ENCODE peak calls at places on chromosomes 7 and 10, in six cellular contexts. W is H1, D is neuronal stem cell, S is H9, C is mesenchymal stem cell, T is IMR-90. H is an unnamed sample.

GRCh38 chr10:69232252-69232651 is 12.1 kb downstream of the HKDC1 start:
- DNase-seq in S (peak), D (no peak), W (no peak), T (peak), C (peak), H (peak)

GRCh38 chr10:68938117-68938516 is 17.9 kb upstream of the DDX21 start:
- DNase-seq in T (peak), D (no peak), W (no peak), S (no peak), C (no peak), H (no peak)

GRCh38 chr10:108303149-108303548 is 1138.6 kb upstream of the SORCS1 start:
- DNase-seq in S (no peak), T (no peak), W (no peak), D (no peak), C (no peak), H (no peak)

GRCh38 chr7:29229056-29229455 is 34.5 kb downstream of the CHN2 start:
- DNase-seq in D (no peak), S (no peak), C (no peak), T (no peak), W (no peak), H (no peak)

GRCh38 chr10:124675824-124676223 is 68.4 kb downstream of the FAM53B start:
- DNase-seq in T (no peak), S (no peak), W (no peak), C (no peak), D (no peak), H (no peak)

GRCh38 chr7:106793015-106793651 is 71.9 kb upstream of the PIK3CG start:
- DNase-seq in S (no peak), W (no peak), T (peak), D (no peak), C (peak), H (no peak)

GRCh38 chr10:4781955-4782354 is 44.1 kb upstream of the AKR1E2 start:
- DNase-seq in S (no peak), C (no peak), T (no peak), D (no peak), W (no peak), H (peak)

GRCh38 chr7:32941996-32942782 is 15.1 kb upstream of the FKBP9 start:
- DNase-seq in D (peak), T (peak), C (peak), W (no peak), S (peak), H (no peak)

GRCh38 chr7:63953181-63953580 is 45.5 kb upstream of the ZNF722 start:
- DNase-seq in S (no peak), T (no peak), D (no peak), C (no peak), W (no peak), H (no peak)

GRCh38 chr7:10731253-10731773 is 242.4 kb upstream of the PHF14 start:
- DNase-seq in D (no peak), S (no peak), W (no peak), C (no peak), T (no peak), H (no peak)

GRCh38 chr10:3467052-3467906 is 294.7 kb upstream of the PITRM1 start:
- DNase-seq in C (peak), D (no peak), S (peak), T (peak), W (no peak), H (peak)

GRCh38 chr7:157567666-157568065 is 230.9 kb downstream of the DNAJB6 start:
- DNase-seq in W (no peak), S (no peak), T (no peak), D (no peak), C (no peak), H (no peak)

GRCh38 chr10:59719374-59719773 is 9.7 kb upstream of the SLC16A9 start:
- DNase-seq in W (no peak), S (no peak), D (no peak), C (no peak), T (no peak), H (peak)

GRCh38 chr10:7107287-7107686 is 303.5 kb downstream of the SFMBT2 start:
- DNase-seq in T (peak), W (no peak), C (peak), D (no peak), S (no peak), H (no peak)

GRCh38 chr10:68053553-68053952 is 21.5 kb downstream of the HERC4 start:
- DNase-seq in W (no peak), T (peak), D (no peak), S (no peak), C (no peak), H (no peak)

GRCh38 chr7:131076032-131076431 is 251.6 kb upstream of the MKLN1 start:
- DNase-seq in S (no peak), T (peak), C (no peak), W (no peak), D (no peak), H (no peak)

GRCh38 chr7:130695840-130696239 is 9.5 kb upstream of the TSGA13 start:
- DNase-seq in S (no peak), C (peak), W (no peak), T (peak), D (peak), H (no peak)

GRCh38 chr7:23654508-23654907 is 25.5 kb upstream of the FAM221A start:
- DNase-seq in S (peak), T (peak), C (no peak), W (peak), D (no peak), H (peak)

GRCh38 chr7:130960208-130960988 is 226.4 kb upstream of the KLF14 start:
- DNase-seq in W (no peak), C (peak), T (peak), S (no peak), D (no peak), H (peak)

GRCh38 chr10:74827694-74828093 is 1.3 kb downstream of the KAT6B start:
- DNase-seq in T (no peak), D (no peak), W (no peak), S (no peak), C (no peak), H (no peak)

GRCh38 chr7:117349545-117349944 is 26.7 kb upstream of the WNT2 start:
- DNase-seq in T (no peak), D (no peak), C (no peak), W (no peak), S (no peak), H (no peak)

GRCh38 chr10:77247076-77247561 is 390.5 kb downstream of the KCNMA1 start:
- DNase-seq in T (peak), C (peak), W (no peak), D (no peak), S (no peak), H (no peak)

GRCh38 chr7:892648-893593 is 16.6 kb downstream of the GET4 start:
- DNase-seq in T (no peak), D (no peak), W (no peak), C (no peak), S (no peak), H (no peak)

GRCh38 chr10:110918269-110918632 is 729 bp downstream of the BBIP1 start:
- DNase-seq in T (peak), S (peak), D (no peak), W (peak), C (peak), H (peak)

GRCh38 chr7:22125436-22125835 is 179.7 kb upstream of the CDCA7L start:
- DNase-seq in C (no peak), D (no peak), W (no peak), S (no peak), T (no peak), H (peak)

GRCh38 chr7:22120391-22121053 is 174.8 kb upstream of the CDCA7L start:
- DNase-seq in W (no peak), S (no peak), C (no peak), D (no peak), T (no peak), H (no peak)

GRCh38 chr7:22123139-22123538 is 177.4 kb upstream of the CDCA7L start:
- DNase-seq in T (no peak), W (peak), S (no peak), C (no peak), D (no peak), H (no peak)

GRCh38 chr7:22124906-22125305 is 179.2 kb upstream of the CDCA7L start:
- DNase-seq in S (no peak), W (no peak), C (no peak), D (no peak), T (no peak), H (no peak)

GRCh38 chr7:22121702-22122474 is 176.2 kb upstream of the CDCA7L start:
- DNase-seq in W (no peak), S (no peak), C (no peak), T (peak), D (no peak), H (no peak)
- H2BK120ac ChIP-seq in W (no peak), S (no peak), C (no peak), T (no peak), D (no peak), H (no peak)

GRCh38 chr10:13883843-13884444 is 297.2 kb downstream of the PRPF18 start:
- DNase-seq in S (no peak), T (no peak), W (no peak), C (no peak), D (no peak), H (no peak)
- H3K4me2 ChIP-seq in S (no peak), T (no peak), W (no peak), C (no peak), D (no peak), H (no peak)

GRCh38 chr10:104240078-104240477 is 7.9 kb upstream of the CFAP43 start:
- DNase-seq in C (no peak), T (no peak), W (no peak), S (no peak), D (no peak), H (no peak)
- H2BK120ac ChIP-seq in C (no peak), T (no peak), W (no peak), S (no peak), D (no peak), H (no peak)

GRCh38 chr7:54678763-54679396 is 80.1 kb downstream of the SEC61G start:
- DNase-seq in D (no peak), T (no peak), W (no peak), C (no peak), S (no peak), H (peak)
- H3K4me2 ChIP-seq in D (no peak), T (no peak), W (no peak), C (no peak), S (no peak), H (no peak)

DNA sequence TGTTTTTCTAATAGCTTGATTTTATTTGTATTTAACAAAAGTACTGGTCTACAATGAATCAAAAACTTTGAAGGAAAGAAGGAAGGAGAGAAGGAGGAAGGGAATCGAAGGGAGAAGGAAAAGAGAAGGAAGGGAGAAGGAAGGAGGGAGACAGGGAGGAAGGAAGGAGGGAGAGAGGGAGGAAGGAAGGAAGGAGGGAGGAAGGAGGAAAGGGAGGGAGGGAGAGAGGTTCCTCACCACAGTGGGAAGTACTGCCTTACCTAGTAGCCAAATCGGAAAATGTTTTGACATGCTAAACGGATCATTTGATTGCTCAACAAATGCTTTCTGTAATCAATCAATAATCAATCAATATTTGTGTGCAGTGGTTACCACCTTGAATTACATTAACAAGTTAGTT is 225.8 kb upstream of the CELF2 start:
- DNase-seq in C (no peak), W (no peak), S (no peak), T (no peak), D (no peak), H (no peak)
- H2BK120ac ChIP-seq in C (no peak), W (no peak), S (no peak), T (peak), D (no peak), H (no peak)

DNA sequence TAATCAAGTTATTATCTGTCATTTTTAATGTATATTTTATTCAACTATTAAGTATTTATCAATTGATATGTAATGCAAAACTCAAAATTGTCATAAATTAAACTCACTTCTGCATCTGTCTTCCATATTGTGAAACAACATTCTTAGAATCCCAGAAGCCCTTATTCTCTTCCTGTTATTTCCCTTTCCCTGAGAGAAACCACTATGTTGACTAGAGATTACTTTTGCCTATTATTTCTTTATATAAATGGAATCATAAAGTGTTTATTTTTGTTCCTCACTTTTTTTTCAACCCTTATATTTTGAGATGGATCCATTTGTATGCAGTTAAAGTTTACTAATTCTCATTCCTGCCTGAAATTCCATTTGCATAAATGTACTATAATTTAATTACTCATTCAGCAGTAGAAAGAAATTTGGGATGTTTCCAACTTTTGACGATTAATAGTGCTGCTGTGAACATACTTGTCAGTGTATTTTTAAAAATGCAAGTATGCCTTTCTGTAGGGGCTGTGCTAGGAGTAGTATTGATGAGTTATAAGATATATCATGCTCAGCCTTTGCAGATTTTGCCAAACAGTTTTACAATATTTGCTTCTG is 211.2 kb downstream of the SEMA3D start:
- DNase-seq in C (no peak), S (no peak), D (no peak), W (no peak), T (peak), H (no peak)
- H3K4me2 ChIP-seq in C (no peak), S (no peak), D (no peak), W (no peak), T (peak), H (no peak)